ENCODE peak calls at places on chromosomes 11 and 22, in ten cellular contexts. M is endothelial cell of umbilical vein, C is neuronal stem cell, Z is MM.1S, S is astrocyte, O is mesenchymal stem cell, A is PC-3, U is A549, Q is keratinocyte, G is GM23248. B is an unnamed sample.

GRCh38 chr22:45424241-45424731 is 10.8 kb downstream of the RIBC2 start:
- DNase-seq in A (no peak), Q (no peak), M (no peak), G (no peak), C (no peak), Z (no peak), U (no peak), O (no peak), S (no peak), B (no peak)

GRCh38 chr11:68314203-68314885 is 2.0 kb downstream of the LRP5 start:
- DNase-seq in M (peak; percentile 48), O (peak; percentile 50), Q (no peak), A (no peak), Z (no peak), C (no peak), S (no peak), G (no peak), U (peak; percentile 52), B (no peak)

GRCh38 chr11:119673389-119674336 is 55.3 kb downstream of the NECTIN1 start:
- DNase-seq in G (no peak), S (no peak), O (no peak), A (no peak), Q (no peak), U (no peak), M (no peak), C (no peak), Z (peak; percentile 95), B (peak; percentile 58)

GRCh38 chr11:15101072-15101701 is 13.5 kb upstream of the INSC start:
- DNase-seq in S (peak; percentile 22), U (peak; percentile 57), C (peak; percentile 57), M (peak; percentile 63), O (peak; percentile 71), Q (no peak), G (peak; percentile 86), A (peak; percentile 66), Z (peak; percentile 62), B (peak; percentile 87)

GRCh38 chr11:63762662-63763505 is 5.7 kb downstream of the ZFTA start:
- DNase-seq in M (peak; percentile 20), S (no peak), Z (no peak), C (peak; percentile 71), A (peak; percentile 33), G (no peak), O (peak; percentile 43), Q (no peak), U (no peak), B (no peak)

GRCh38 chr11:128544625-128545024 is 42.7 kb downstream of the ETS1 start:
- DNase-seq in G (peak; percentile 16), Z (no peak), A (no peak), C (no peak), O (peak; percentile 77), S (no peak), Q (no peak), M (peak; percentile 46), U (no peak), B (no peak)

GRCh38 chr11:67421421-67422031 is 6.0 kb downstream of the CARNS1 start:
- DNase-seq in S (no peak), O (no peak), Q (no peak), A (no peak), Z (no peak), M (no peak), U (no peak), G (no peak), C (no peak), B (no peak)

GRCh38 chr11:32307921-32308320 is 127.4 kb downstream of the WT1 start:
- DNase-seq in Z (no peak), G (no peak), O (no peak), A (no peak), Q (no peak), M (no peak), S (no peak), C (no peak), U (no peak), B (no peak)

GRCh38 chr11:47711816-47712215 is 3.4 kb downstream of the AGBL2 start:
- DNase-seq in Z (no peak), O (no peak), Q (no peak), U (no peak), C (no peak), A (no peak), S (no peak), M (no peak), G (no peak), B (no peak)

GRCh38 chr11:47711225-47711624 is 3.9 kb downstream of the AGBL2 start:
- DNase-seq in Q (no peak), C (no peak), M (no peak), Z (no peak), G (no peak), S (no peak), O (no peak), U (no peak), A (no peak), B (no peak)

GRCh38 chr11:47716692-47717091 is 1.5 kb upstream of the AGBL2 start:
- DNase-seq in Z (peak; percentile 25), U (peak; percentile 26), S (no peak), C (no peak), G (no peak), Q (no peak), M (no peak), O (no peak), A (no peak), B (no peak)

GRCh38 chr11:47715082-47715669 is at the start of gene AGBL2:
- DNase-seq in Z (peak; percentile 71), C (peak; percentile 51), Q (no peak), A (peak; percentile 32), M (peak; percentile 33), U (peak; percentile 69), G (peak; percentile 83), O (peak; percentile 75), S (peak; percentile 44), B (peak; percentile 95)

GRCh38 chr11:47714554-47715081 is 551 bp downstream of the AGBL2 start:
- DNase-seq in O (peak; percentile 35), Q (no peak), A (no peak), C (peak; percentile 3), M (peak; percentile 12), G (peak; percentile 53), Z (no peak), S (no peak), U (peak; percentile 11), B (peak; percentile 49)
- H3K4me2 ChIP-seq in O (peak overlapping the region; percentile 23), Q (peak overlapping the region; percentile 97), A (peak overlapping the region; percentile 84), C (peak overlapping the region; percentile 75), M (peak overlapping the region; percentile 82), G (peak overlapping the region; percentile 85), Z (peak overlapping the region; percentile 92), S (peak overlapping the region; percentile 97), U (peak overlapping the region; percentile 79), B (peak overlapping the region; percentile 97)

GRCh38 chr22:30402036-30402759 is 5.4 kb downstream of the SEC14L2 start:
- DNase-seq in S (no peak), U (no peak), A (no peak), M (no peak), O (no peak), C (no peak), G (no peak), Q (no peak), Z (no peak), B (no peak)

GRCh38 chr22:30399718-30400117 is 2.9 kb downstream of the SEC14L2 start:
- DNase-seq in M (no peak), G (no peak), Z (no peak), S (no peak), C (no peak), O (no peak), A (no peak), U (no peak), Q (no peak), B (no peak)

GRCh38 chr22:30398685-30399680 is 2.2 kb downstream of the SEC14L2 start:
- DNase-seq in Q (no peak), Z (no peak), G (peak; percentile 61), C (no peak), S (no peak), O (no peak), M (no peak), A (no peak), U (no peak), B (no peak)

GRCh38 chr22:30397656-30398635 is 1.1 kb downstream of the SEC14L2 start:
- DNase-seq in U (no peak), M (peak; percentile 20), Z (no peak), G (peak; percentile 46), O (peak; percentile 8), A (peak; percentile 3), C (no peak), S (no peak), Q (no peak), B (no peak)

DNA sequence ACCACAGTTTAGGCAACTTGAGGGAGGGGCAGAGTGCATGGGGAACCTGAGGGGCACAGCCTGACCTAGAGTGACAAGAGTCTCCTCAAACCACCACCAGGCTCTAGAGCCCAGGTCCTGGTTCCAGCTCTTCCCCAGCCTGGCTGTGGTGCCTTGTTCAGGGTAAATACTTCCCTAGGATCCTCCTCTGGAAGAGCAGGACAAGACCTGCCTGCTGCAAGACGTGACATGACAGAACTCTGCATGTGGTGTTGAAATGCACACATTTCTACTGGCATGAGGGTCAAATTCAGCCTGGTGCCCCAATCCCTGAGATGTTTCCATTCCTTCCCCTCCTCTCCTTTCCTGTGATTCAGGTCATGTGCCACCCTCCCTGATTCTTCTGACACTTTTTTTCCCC is 3.3 kb downstream of the SEC14L2 start:
- DNase-seq in A (no peak), U (no peak), Z (no peak), S (no peak), Q (no peak), M (no peak), O (no peak), G (no peak), C (no peak), B (no peak)
- H3K4me2 ChIP-seq in A (no peak overlapping the region), U (no peak overlapping the region), Z (no peak overlapping the region), S (peak overlapping the region; percentile 100), Q (peak overlapping the region; percentile 42), M (no peak overlapping the region), O (no peak overlapping the region), G (peak overlapping the region; percentile 92), C (no peak overlapping the region), B (no peak overlapping the region)

DNA sequence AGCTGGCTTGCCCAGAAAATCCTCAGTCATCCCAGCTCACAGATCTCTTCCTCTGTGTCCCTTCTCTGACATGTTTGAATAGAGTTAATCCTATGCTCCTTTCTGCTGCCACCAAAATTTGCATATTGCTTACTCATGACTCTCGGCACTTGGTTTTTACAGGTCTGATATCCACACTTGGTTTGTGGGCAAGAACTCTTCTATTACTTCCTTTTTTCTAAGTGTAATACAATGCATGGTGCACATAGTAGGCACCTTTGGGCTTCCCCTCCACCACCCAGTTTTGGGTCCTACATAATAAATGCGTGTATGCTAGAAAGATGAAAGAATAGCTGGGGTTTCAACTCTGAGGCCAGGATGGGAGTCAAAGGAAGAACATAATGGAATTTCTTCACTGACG is 69.7 kb upstream of the GRK3 start:
- DNase-seq in C (no peak), Q (no peak), M (no peak), O (no peak), A (no peak), G (no peak), S (no peak), U (no peak), Z (peak; percentile 64), B (no peak)
- H3K4me2 ChIP-seq in C (no peak overlapping the region), Q (no peak overlapping the region), M (no peak overlapping the region), O (no peak overlapping the region), A (no peak overlapping the region), G (no peak overlapping the region), S (no peak overlapping the region), U (no peak overlapping the region), Z (peak overlapping the region; percentile 2), B (no peak overlapping the region)

GRCh38 chr11:45852018-45852711 is 4.9 kb downstream of the CRY2 start:
- DNase-seq in A (no peak), M (no peak), S (no peak), U (no peak), G (no peak), Q (no peak), C (no peak), O (no peak), Z (peak; percentile 26), B (peak; percentile 49)

GRCh38 chr11:45856044-45856468 is 8.8 kb downstream of the CRY2 start:
- DNase-seq in O (peak; percentile 72), Z (no peak), Q (no peak), G (peak; percentile 71), U (no peak), A (no peak), S (peak; percentile 81), M (no peak), C (no peak), B (no peak)

GRCh38 chr11:45855308-45855707 is 8.0 kb downstream of the CRY2 start:
- DNase-seq in O (no peak), G (peak; percentile 42), Z (no peak), Q (no peak), M (no peak), A (no peak), U (no peak), C (no peak), S (no peak), B (no peak)

GRCh38 chr11:45852712-45853101 is 5.4 kb downstream of the CRY2 start:
- DNase-seq in Z (peak; percentile 77), A (no peak), U (no peak), O (no peak), S (no peak), Q (no peak), G (peak; percentile 31), M (no peak), C (no peak), B (peak; percentile 67)

GRCh38 chr11:45853616-45854219 is 6.4 kb downstream of the CRY2 start:
- DNase-seq in S (no peak), Z (no peak), Q (no peak), C (no peak), U (no peak), G (no peak), M (no peak), A (no peak), O (no peak), B (no peak)
- H3K4me2 ChIP-seq in S (no peak overlapping the region), Z (peak overlapping the region; percentile 72), Q (no peak overlapping the region), C (no peak overlapping the region), U (no peak overlapping the region), G (no peak overlapping the region), M (no peak overlapping the region), A (no peak overlapping the region), O (no peak overlapping the region), B (no peak overlapping the region)